ENCODE peak calls at places on chromosomes 7 and 10, in six cellular contexts. Y is GM12878, F is H1, O is SK-N-SH, X is HCT116, E is HepG2. S is an unnamed sample.

GRCh38 chr10:105538933-105539332 is 897.8 kb downstream of the SORCS3 start:
- DNase-seq in Y (no peak), F (peak), O (no peak), X (no peak), E (no peak), S (no peak)

GRCh38 chr10:31064334-31064733 is 32.7 kb upstream of the ZNF438 start:
- DNase-seq in Y (no peak), F (no peak), O (no peak), X (no peak), E (no peak), S (no peak)

GRCh38 chr10:3987142-3987974 is 202.3 kb upstream of the KLF6 start:
- DNase-seq in Y (no peak), F (no peak), O (peak), X (no peak), E (no peak), S (no peak)

GRCh38 chr10:52571516-52572182 is 200.9 kb downstream of the MBL2 start:
- DNase-seq in Y (no peak), F (no peak), O (no peak), X (no peak), E (no peak), S (no peak)

GRCh38 chr10:7666253-7667023 is at the start of gene ITIH5:
- DNase-seq in Y (no peak), F (peak), O (peak), X (no peak), E (no peak), S (no peak)

GRCh38 chr7:157153260-157153659 is 14.5 kb downstream of the UBE3C start:
- DNase-seq in Y (no peak), F (no peak), O (no peak), X (no peak), E (no peak), S (no peak)

GRCh38 chr10:9579110-9579705 is 1438.5 kb upstream of the CELF2 start:
- DNase-seq in Y (no peak), F (no peak), O (no peak), X (no peak), E (no peak), S (no peak)

GRCh38 chr7:150382123-150382843 is 3.2 kb downstream of the ZNF775 start:
- DNase-seq in Y (no peak), F (no peak), O (no peak), X (no peak), E (no peak), S (no peak)

GRCh38 chr7:46600340-46600739 is 679.3 kb upstream of the IGFBP3 start:
- DNase-seq in Y (no peak), F (no peak), O (no peak), X (no peak), E (no peak), S (no peak)

GRCh38 chr7:20249924-20250323 is 32.7 kb upstream of the MACC1 start:
- DNase-seq in Y (no peak), F (no peak), O (no peak), X (no peak), E (peak), S (no peak)

GRCh38 chr7:92695308-92696261 is 105.4 kb upstream of the FAM133B start:
- DNase-seq in Y (no peak), F (peak), O (no peak), X (peak), E (peak), S (no peak)

GRCh38 chr7:51160990-51161615 is 155.5 kb downstream of the COBL start:
- DNase-seq in Y (no peak), F (peak), O (peak), X (peak), E (peak), S (peak)

GRCh38 chr10:123398180-123398591 is 244.0 kb downstream of the BUB3 start:
- DNase-seq in Y (peak), F (no peak), O (no peak), X (no peak), E (no peak), S (no peak)

GRCh38 chr10:126243976-126244375 is 144.3 kb downstream of the ADAM12 start:
- DNase-seq in Y (no peak), F (no peak), O (no peak), X (no peak), E (no peak), S (no peak)

GRCh38 chr10:126940670-126941069 is 35.4 kb downstream of the DOCK1 start:
- DNase-seq in Y (no peak), F (no peak), O (no peak), X (no peak), E (no peak), S (no peak)

GRCh38 chr7:34886856-34887255 is 150.4 kb downstream of the DPY19L1 start:
- DNase-seq in Y (no peak), F (no peak), O (no peak), X (no peak), E (no peak), S (no peak)

GRCh38 chr7:4841836-4842235 is 20.0 kb downstream of the PAPOLB start:
- DNase-seq in Y (no peak), F (no peak), O (no peak), X (no peak), E (no peak), S (no peak)

GRCh38 chr10:47406870-47407648 is 23.0 kb upstream of the ZNF488 start:
- DNase-seq in Y (no peak), F (no peak), O (no peak), X (peak), E (peak), S (peak)

GRCh38 chr10:49500420-49500819 is 38.5 kb downstream of the ERCC6 start:
- DNase-seq in Y (no peak), F (no peak), O (no peak), X (no peak), E (no peak), S (no peak)

GRCh38 chr10:4038000-4038399 is 253.0 kb upstream of the KLF6 start:
- DNase-seq in Y (no peak), F (no peak), O (no peak), X (no peak), E (no peak), S (no peak)

GRCh38 chr7:71780282-71780681 is 631.9 kb downstream of the CALN1 start:
- DNase-seq in Y (no peak), F (no peak), O (no peak), X (no peak), E (no peak), S (no peak)

DNA sequence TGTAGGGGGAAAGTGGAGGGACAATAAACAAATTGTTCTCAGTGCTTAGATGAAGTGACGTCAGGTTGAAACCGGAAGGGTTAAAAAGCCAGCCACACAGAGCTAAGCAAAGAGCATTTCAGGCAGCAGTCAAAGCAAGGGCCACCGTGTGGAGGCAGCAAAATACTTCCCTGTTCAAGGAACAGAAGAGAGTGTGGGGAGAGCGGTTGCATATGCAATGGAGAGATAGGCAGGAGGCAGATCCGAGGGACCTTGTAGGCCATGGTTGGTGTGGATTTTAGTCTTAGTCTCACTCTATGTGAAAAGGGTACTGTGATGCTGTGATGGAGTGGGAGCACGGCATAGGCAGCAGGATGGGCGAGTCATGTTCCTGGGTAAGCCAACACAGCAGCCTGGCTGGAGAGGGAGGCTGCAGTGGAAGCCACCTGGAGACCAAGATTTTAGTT is 3.8 kb upstream of the STN1 start:
- DNase-seq in Y (no peak), F (no peak), O (no peak), X (peak), E (peak), S (peak)
- TF ChIP-seq JUND in Y (no peak), F (no peak), O (no peak), X (no peak), E (no peak), S (no peak)

DNA sequence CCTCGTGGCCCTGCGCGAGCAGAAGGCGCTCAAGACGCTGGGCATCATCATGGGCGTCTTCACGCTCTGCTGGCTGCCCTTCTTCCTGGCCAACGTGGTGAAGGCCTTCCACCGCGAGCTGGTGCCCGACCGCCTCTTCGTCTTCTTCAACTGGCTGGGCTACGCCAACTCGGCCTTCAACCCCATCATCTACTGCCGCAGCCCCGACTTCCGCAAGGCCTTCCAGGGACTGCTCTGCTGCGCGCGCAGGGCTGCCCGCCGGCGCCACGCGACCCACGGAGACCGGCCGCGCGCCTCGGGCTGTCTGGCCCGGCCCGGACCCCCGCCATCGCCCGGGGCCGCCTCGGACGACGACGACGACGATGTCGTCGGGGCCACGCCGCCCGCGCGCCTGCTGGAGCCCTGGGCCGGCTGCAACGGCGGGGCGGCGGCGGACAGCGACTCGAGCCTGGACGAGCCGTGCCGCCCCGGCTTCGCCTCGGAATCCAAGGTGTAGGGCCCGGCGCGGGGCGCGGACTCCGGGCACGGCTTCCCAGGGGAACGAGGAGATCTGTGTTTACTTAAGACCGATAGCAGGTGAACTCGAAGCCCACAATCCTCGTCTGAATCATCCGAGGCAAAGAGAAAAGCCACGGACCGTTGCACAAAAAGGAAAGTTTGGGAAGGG is 1.5 kb downstream of the ADRB1 start:
- DNase-seq in Y (no peak), F (peak), O (peak), X (no peak), E (no peak), S (peak)
- TF ChIP-seq JUND in Y (no peak), F (no peak), O (no peak), X (no peak), E (no peak), S (no peak)

DNA sequence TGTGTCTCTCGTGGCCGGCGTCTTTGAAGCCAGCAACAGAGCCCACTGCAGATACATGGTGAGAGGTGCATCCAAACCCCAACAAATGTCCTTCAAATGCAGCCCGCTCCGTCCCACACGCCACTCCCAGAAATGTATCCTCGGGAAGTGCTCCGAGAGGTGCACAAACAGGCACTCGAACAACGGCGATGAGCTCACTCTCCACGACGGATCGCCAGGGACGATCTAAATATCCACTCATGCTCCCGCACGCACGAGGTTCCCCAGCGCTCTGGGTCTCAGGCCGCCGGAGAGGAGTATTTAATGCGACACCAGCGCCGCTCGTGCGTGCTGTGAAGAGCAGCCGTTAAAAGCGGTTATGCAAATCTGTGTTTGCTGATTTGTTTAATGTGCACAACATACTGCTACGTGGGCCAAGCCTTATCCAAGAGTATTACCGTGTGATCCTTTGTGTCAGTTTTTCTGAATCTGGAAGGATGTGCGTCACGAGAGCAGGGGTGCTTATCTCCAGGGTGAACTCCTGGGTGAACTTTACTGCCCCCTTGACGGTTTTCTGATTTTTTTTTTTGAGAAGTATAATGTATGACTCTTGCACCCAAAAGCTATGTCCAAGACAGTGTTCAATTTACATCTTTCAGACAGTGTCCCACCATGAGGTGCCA is 48.5 kb upstream of the PPP2R2D start:
- DNase-seq in Y (no peak), F (peak), O (no peak), X (no peak), E (no peak), S (no peak)
- TF ChIP-seq JUND in Y (no peak), F (no peak), O (no peak), X (no peak), E (no peak), S (no peak)

GRCh38 chr10:68628576-68629127 is 68.5 kb downstream of the TET1 start:
- DNase-seq in Y (no peak), F (no peak), O (no peak), X (no peak), E (no peak), S (no peak)

GRCh38 chr10:68619595-68619994 is 59.5 kb downstream of the TET1 start:
- DNase-seq in Y (no peak), F (no peak), O (no peak), X (no peak), E (no peak), S (no peak)

GRCh38 chr10:68625316-68625921 is 65.3 kb downstream of the TET1 start:
- DNase-seq in Y (no peak), F (no peak), O (no peak), X (no peak), E (no peak), S (no peak)
- TF ChIP-seq JUND in Y (no peak), F (no peak), O (no peak), X (no peak), E (no peak), S (no peak)

GRCh38 chr7:118183586-118184391 is at the start of gene LSM8:
- DNase-seq in Y (peak), F (peak), O (peak), X (peak), E (peak), S (peak)

GRCh38 chr7:118186491-118186890 is 2.5 kb downstream of the LSM8 start:
- DNase-seq in Y (no peak), F (no peak), O (no peak), X (no peak), E (no peak), S (no peak)

GRCh38 chr7:118184392-118184899 is 482 bp downstream of the LSM8 start:
- DNase-seq in Y (no peak), F (no peak), O (peak), X (no peak), E (no peak), S (no peak)

GRCh38 chr7:118183254-118183585 is 744 bp upstream of the LSM8 start:
- DNase-seq in Y (no peak), F (no peak), O (peak), X (no peak), E (no peak), S (peak)

GRCh38 chr7:118185163-118185860 is 1.3 kb downstream of the LSM8 start:
- DNase-seq in Y (no peak), F (no peak), O (no peak), X (no peak), E (no peak), S (no peak)
- TF ChIP-seq JUND in Y (no peak), F (no peak), O (no peak), X (no peak), E (no peak), S (no peak)

DNA sequence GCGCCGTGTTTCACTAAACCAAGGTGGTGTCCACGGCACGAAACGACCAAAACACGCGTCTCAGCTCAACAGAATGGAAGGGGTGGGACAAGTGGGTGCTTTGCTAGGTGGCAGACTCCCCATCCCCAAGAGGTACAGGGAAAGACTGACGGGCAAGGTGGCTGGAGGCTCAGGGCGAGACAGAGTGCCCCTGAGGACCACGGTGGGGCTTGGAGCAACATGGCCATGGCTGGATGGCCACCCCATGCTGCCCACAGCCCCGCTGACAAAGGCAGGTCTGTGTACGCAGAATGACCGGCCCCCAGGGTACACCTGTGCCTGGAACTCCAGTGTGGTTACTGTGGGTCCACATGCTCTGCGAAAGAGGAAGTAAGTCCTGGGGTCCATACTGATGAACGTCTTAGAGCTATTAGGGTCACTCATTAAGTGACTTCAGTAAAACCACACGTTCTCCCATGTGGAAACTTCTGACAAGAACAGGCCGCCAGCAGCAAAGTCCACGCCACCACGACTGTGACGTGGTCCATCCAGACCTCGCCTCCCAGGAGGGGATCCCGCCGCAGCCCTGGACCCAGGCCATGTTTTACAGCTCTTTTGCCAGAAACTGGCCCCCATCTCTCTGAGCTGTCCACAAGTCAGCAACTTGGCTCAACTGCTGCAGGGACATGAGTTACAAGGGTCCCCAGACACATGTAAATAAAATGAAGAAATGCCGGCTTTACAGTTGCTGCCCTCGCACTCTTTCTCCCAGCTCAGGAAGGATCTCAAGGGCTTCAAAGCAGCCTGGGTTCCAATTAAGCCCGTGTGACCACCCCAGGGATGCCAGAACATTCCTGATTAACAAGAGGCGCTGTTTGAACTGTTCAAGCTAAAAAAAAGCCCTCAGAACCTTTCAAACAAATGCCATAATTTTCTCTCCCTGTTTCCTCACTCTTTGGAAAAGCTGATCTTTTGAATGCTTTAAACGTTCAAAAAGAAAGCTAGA is 66.8 kb downstream of the MAD1L1 start:
- DNase-seq in Y (peak), F (no peak), O (peak), X (no peak), E (no peak), S (no peak)
- TF ChIP-seq JUND in Y (peak), F (no peak), O (no peak), X (no peak), E (no peak), S (no peak)

S was measured in T47D.